ENCODE peak calls at places on chromosomes 4 and X, in five cellular contexts. R, G, D, C and Z are unnamed samples.
A peak's percentile ranks its signal among the peaks of the same experiment; 100 is the strongest.

GRCh38 chr4:121454251-121454979 is 73.6 kb upstream of the QRFPR start:
- DNase-seq in R (no peak), G (no peak), D (no peak), C (no peak), Z (no peak)

GRCh38 chrX:117996918-117997480 is 119.6 kb downstream of the KLHL13 start:
- DNase-seq in R (peak; percentile 14), G (no peak), D (no peak), C (no peak), Z (no peak)

GRCh38 chr4:121827851-121828250 is 4.2 kb upstream of the CCNA2 start:
- DNase-seq in R (no peak), G (no peak), D (no peak), C (no peak), Z (no peak)

GRCh38 chrX:10077425-10078188 is 79.2 kb upstream of the CLCN4 start:
- DNase-seq in R (no peak), G (no peak), D (no peak), C (no peak), Z (no peak)

GRCh38 chrX:126376465-126376864 is 176.1 kb downstream of the DCAF12L1 start:
- DNase-seq in R (no peak), G (no peak), D (no peak), C (no peak), Z (no peak)

GRCh38 chr4:37535872-37536271 is 150.3 kb downstream of the RELL1 start:
- DNase-seq in R (no peak), G (no peak), D (no peak), C (no peak), Z (no peak)

GRCh38 chr4:59540311-59540710 is 1659.8 kb upstream of the ADGRL3 start:
- DNase-seq in R (no peak), G (no peak), D (no peak), C (no peak), Z (no peak)

GRCh38 chrX:69503228-69503834 is 795 bp upstream of the NALF2 start:
- DNase-seq in R (peak; percentile 71), G (no peak), D (peak; percentile 79), C (no peak), Z (no peak)

GRCh38 chr4:1783970-1784369 is 9.1 kb upstream of the FGFR3 start:
- DNase-seq in R (no peak), G (no peak), D (peak; percentile 73), C (no peak), Z (no peak)

GRCh38 chr4:182578402-182578801 is 335.2 kb downstream of the TENM3 start:
- DNase-seq in R (no peak), G (no peak), D (peak; percentile 63), C (no peak), Z (no peak)

GRCh38 chr4:22637306-22637705 is 55.4 kb upstream of the GBA3 start:
- DNase-seq in R (no peak), G (no peak), D (no peak), C (no peak), Z (no peak)

GRCh38 chrX:153494541-153495361 is at the start of gene BGN:
- DNase-seq in R (peak; percentile 68), G (no peak), D (peak; percentile 75), C (no peak), Z (no peak)

GRCh38 chrX:77427586-77427985 is 19.6 kb upstream of the FGF16 start:
- DNase-seq in R (no peak), G (no peak), D (no peak), C (no peak), Z (no peak)

GRCh38 chr4:147830102-147830463 is 98.2 kb downstream of the ARHGAP10 start:
- DNase-seq in R (no peak), G (no peak), D (peak; percentile 7), C (no peak), Z (no peak)
- H3K27ac ChIP-seq in R (peak overlapping the region; percentile 92), G (no peak overlapping the region), D (peak overlapping the region; percentile 83), C (no peak overlapping the region), Z (peak overlapping the region; percentile 80)

DNA sequence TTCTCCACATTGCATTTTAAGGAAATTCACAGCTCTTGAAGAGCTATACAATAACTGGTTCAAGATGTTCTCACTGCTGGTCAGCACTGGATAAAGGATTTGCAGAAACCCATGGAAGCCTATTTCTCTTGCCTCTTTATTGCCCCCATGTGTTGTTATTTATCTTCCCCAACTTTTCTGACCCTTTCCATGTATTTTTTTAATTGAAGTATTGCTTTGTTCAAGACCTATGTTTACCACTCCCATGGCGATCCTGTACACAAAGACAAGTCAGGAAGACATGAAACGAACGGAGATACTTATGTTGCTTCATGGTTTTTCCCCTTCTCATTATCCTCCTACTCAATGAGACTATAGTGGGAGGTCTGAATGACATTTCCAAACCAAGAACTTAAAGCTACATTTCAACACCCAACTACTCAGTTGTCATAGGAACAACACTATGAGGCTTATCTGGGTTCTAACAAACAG is 566.4 kb upstream of the DIPK2B start:
- DNase-seq in R (no peak), G (no peak), D (no peak), C (no peak), Z (no peak)
- H3K4me3 ChIP-seq in R (peak overlapping the region; percentile 61), G (no peak overlapping the region), D (peak overlapping the region; percentile 34), C (no peak overlapping the region), Z (peak overlapping the region; percentile 37)

GRCh38 chr4:6802626-6803025 is 20.1 kb downstream of the KIAA0232 start:
- DNase-seq in R (no peak), G (no peak), D (no peak), C (no peak), Z (no peak)

GRCh38 chr4:6803246-6803645 is 20.7 kb downstream of the KIAA0232 start:
- DNase-seq in R (no peak), G (no peak), D (no peak), C (no peak), Z (no peak)

GRCh38 chr4:6806924-6807676 is 24.6 kb downstream of the KIAA0232 start:
- DNase-seq in R (no peak), G (no peak), D (no peak), C (no peak), Z (no peak)

GRCh38 chr4:6802050-6802449 is 19.5 kb downstream of the KIAA0232 start:
- DNase-seq in R (no peak), G (no peak), D (no peak), C (no peak), Z (no peak)

GRCh38 chr4:6804082-6804752 is 21.7 kb downstream of the KIAA0232 start:
- DNase-seq in R (no peak), G (no peak), D (no peak), C (no peak), Z (no peak)
- H3K27ac ChIP-seq in R (no peak overlapping the region), G (no peak overlapping the region), D (no peak overlapping the region), C (no peak overlapping the region), Z (no peak overlapping the region)

DNA sequence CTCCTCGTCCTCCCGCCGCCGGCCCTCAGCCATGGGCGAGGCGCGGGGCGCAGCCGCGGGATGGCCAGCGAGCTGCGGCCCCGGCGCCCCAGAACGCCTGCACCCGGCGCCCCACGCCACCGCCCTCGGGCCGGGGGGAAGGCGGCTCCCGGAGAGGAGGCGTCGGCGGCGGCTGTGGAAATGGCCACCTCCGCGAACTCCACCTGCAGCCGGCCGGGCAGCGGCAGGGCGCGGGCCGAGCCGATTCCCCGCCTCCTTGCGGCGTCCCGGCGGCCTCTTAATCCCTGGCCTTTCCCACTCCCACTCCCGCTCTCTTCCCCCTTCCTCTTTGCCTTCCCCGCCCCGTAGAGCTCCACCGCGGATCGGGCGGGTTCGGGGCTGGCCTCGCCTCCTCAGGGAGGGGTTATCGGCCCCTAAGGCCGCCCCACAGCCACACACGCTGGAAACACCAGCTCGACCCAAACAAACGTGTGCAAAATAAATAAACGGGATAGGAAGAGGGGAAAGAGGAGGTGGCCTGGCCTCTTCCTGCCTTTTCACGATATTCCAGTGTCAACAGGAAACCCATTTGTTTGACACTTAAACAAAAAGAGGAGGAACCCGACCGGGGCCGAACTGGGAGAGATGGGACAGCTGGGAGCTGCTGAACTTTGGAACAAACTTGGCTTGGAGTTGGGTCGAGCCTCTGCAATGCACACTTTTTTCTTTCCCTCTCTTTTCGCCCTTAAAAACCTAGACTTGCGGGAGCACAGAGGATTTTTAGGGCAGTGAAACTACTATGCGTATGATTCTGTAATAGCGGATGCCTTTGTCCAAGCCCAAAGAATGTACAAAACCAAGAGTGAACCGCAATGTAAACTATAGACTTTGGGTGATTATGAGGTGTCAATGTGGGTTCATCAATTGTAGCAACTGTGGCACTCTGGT is at the start of gene SH3D19:
- DNase-seq in R (peak; percentile 88), G (peak; percentile 57), D (peak; percentile 65), C (no peak), Z (peak; percentile 75)
- H3K4me3 ChIP-seq in R (peak within 1 kb of the TSS; percentile 81), G (peak within 1 kb of the TSS; percentile 84), D (peak within 1 kb of the TSS; percentile 57), C (peak within 1 kb of the TSS; percentile 27), Z (peak within 1 kb of the TSS; percentile 78)

GRCh38 chrX:48521353-48522243 is at the start of gene EBP:
- DNase-seq in R (peak; percentile 89), G (peak; percentile 71), D (peak; percentile 92), C (peak; percentile 96), Z (peak; percentile 92)
- H3K27ac ChIP-seq in R (no peak within 1 kb of the TSS), G (peak within 1 kb of the TSS; percentile 85), D (peak within 1 kb of the TSS; percentile 51), C (peak within 1 kb of the TSS; percentile 80), Z (peak within 1 kb of the TSS; percentile 81)

GRCh38 chrX:107766470-107767140 is 9.0 kb downstream of the TSC22D3 start:
- DNase-seq in R (no peak), G (no peak), D (peak; percentile 65), C (no peak), Z (no peak)

GRCh38 chrX:107773206-107773605 is 2.4 kb downstream of the TSC22D3 start:
- DNase-seq in R (no peak), G (no peak), D (peak; percentile 73), C (no peak), Z (no peak)

GRCh38 chrX:107773906-107774435 is 1.6 kb downstream of the TSC22D3 start:
- DNase-seq in R (no peak), G (no peak), D (peak; percentile 43), C (no peak), Z (no peak)

GRCh38 chrX:107768051-107768450 is 7.5 kb downstream of the TSC22D3 start:
- DNase-seq in R (no peak), G (no peak), D (no peak), C (no peak), Z (no peak)

DNA sequence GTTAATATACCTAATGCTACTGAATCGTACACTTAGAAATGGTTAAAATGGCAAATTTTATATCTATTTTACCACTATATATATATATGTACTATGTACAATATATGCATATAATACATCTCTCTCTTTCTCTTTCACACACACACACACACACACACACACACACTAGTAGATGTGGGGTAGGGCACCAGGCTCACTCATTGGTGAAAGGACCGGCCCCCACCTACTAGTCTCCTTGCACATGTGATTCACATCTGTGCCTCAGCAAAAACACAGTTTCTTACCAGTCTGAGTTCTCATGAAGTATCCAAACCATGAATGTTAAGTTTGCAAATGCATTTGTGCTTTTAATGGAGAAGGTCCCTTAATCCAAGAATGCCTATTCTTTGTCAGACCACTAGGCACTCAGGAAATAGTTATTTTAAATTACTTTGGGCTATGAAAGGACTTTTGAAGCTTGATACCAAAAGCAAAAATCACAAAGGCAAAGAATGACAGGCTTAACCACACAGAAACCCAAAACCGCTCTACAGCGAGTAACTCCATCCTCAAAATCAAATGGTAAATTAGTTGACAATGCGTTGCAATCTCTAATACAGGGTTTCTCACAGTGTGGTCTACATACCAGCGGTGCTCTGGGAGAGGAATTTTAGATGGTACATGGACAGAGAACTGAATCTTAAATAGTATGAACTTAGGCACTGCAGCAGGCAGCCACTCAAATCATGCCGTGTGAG is 5.8 kb downstream of the TSC22D3 start:
- DNase-seq in R (no peak), G (no peak), D (no peak), C (no peak), Z (no peak)
- H3K4me3 ChIP-seq in R (no peak overlapping the region), G (no peak overlapping the region), D (no peak overlapping the region), C (no peak overlapping the region), Z (no peak overlapping the region)

DNA sequence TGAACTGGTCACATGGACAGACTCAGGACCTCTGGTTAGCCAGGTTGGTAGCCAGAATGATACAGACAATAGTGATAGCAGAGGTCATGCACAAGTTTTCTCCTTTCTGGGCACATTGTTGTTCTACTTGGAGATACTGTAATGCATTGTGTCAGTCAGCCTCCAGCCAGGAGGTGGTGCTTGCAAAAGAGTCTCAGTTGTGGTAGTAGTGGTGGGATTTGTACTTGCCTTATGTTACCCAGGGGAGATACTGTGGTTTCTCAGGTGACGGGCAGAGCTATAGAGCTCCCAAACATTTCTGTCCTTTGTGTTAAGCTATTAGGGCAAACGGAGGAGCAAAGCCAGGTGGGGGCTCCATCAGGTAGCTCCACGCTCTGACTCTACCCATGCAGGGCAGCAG is 190.5 kb downstream of the STPG2 start:
- DNase-seq in R (no peak), G (no peak), D (no peak), C (no peak), Z (no peak)
- H3K27ac ChIP-seq in R (no peak overlapping the region), G (no peak overlapping the region), D (no peak overlapping the region), C (no peak overlapping the region), Z (no peak overlapping the region)